ENCODE peak calls at places on chromosomes 16 and 17, in ten cellular contexts. One of them, this sample, is unnamed.

GRCh38 chr17:75551276-75551675 is 25.8 kb downstream of the LLGL2 start:
- DNase-seq in GF-D8: no peak
- DNase-seq in posterior vena cava: no peak
- DNase-seq in GM04504: no peak
- DNase-seq in MG63: no peak
- DNase-seq in DMS153: no peak
- DNase-seq in iris pigment epithelial cell: no peak
- DNase-seq in cardiac septum: no peak
- DNase-seq in astrocyte of the cerebellum: no peak
- DNase-seq in dermis microvascular lymphatic vessel endothelial cell: no peak
- DNase-seq in this sample: no peak

GRCh38 chr16:79312502-79312901 is 288.0 kb downstream of the MAF start:
- DNase-seq in GF-D8: no peak
- DNase-seq in posterior vena cava: no peak
- DNase-seq in GM04504: no peak
- DNase-seq in MG63: no peak
- DNase-seq in DMS153: no peak
- DNase-seq in iris pigment epithelial cell: no peak
- DNase-seq in cardiac septum: no peak
- DNase-seq in astrocyte of the cerebellum: no peak
- DNase-seq in dermis microvascular lymphatic vessel endothelial cell: no peak
- DNase-seq in this sample: no peak

GRCh38 chr17:29931253-29931932 is 1.4 kb upstream of the SSH2 start:
- DNase-seq in GF-D8: peak
- DNase-seq in posterior vena cava: peak
- DNase-seq in GM04504: peak
- DNase-seq in MG63: peak
- DNase-seq in DMS153: peak
- DNase-seq in iris pigment epithelial cell: peak
- DNase-seq in cardiac septum: no peak
- DNase-seq in astrocyte of the cerebellum: peak
- DNase-seq in dermis microvascular lymphatic vessel endothelial cell: peak
- DNase-seq in this sample: peak

GRCh38 chr17:49388290-49388640 is 26.2 kb upstream of the ZNF652 start:
- DNase-seq in GF-D8: peak
- DNase-seq in posterior vena cava: no peak
- DNase-seq in GM04504: no peak
- DNase-seq in MG63: no peak
- DNase-seq in DMS153: no peak
- DNase-seq in iris pigment epithelial cell: no peak
- DNase-seq in cardiac septum: no peak
- DNase-seq in astrocyte of the cerebellum: no peak
- DNase-seq in dermis microvascular lymphatic vessel endothelial cell: no peak
- DNase-seq in this sample: no peak

GRCh38 chr16:85037050-85037410 is 9.4 kb downstream of the KIAA0513 start:
- DNase-seq in GF-D8: no peak
- DNase-seq in posterior vena cava: no peak
- DNase-seq in GM04504: no peak
- DNase-seq in MG63: peak
- DNase-seq in DMS153: no peak
- DNase-seq in iris pigment epithelial cell: peak
- DNase-seq in cardiac septum: no peak
- DNase-seq in astrocyte of the cerebellum: peak
- DNase-seq in dermis microvascular lymphatic vessel endothelial cell: peak
- DNase-seq in this sample: peak

GRCh38 chr17:80849119-80849518 is 142.5 kb upstream of the CHMP6 start:
- DNase-seq in GF-D8: no peak
- DNase-seq in posterior vena cava: no peak
- DNase-seq in GM04504: no peak
- DNase-seq in MG63: no peak
- DNase-seq in DMS153: no peak
- DNase-seq in iris pigment epithelial cell: no peak
- DNase-seq in cardiac septum: no peak
- DNase-seq in astrocyte of the cerebellum: no peak
- DNase-seq in dermis microvascular lymphatic vessel endothelial cell: no peak
- DNase-seq in this sample: no peak

GRCh38 chr16:27759947-27760844 is 210.3 kb downstream of the KATNIP start:
- DNase-seq in GF-D8: peak
- DNase-seq in posterior vena cava: no peak
- DNase-seq in GM04504: no peak
- DNase-seq in MG63: no peak
- DNase-seq in DMS153: no peak
- DNase-seq in iris pigment epithelial cell: no peak
- DNase-seq in cardiac septum: no peak
- DNase-seq in astrocyte of the cerebellum: no peak
- DNase-seq in dermis microvascular lymphatic vessel endothelial cell: peak
- DNase-seq in this sample: no peak

GRCh38 chr17:66149562-66149961 is 42.4 kb downstream of the CEP112 start:
- DNase-seq in GF-D8: no peak
- DNase-seq in posterior vena cava: no peak
- DNase-seq in GM04504: no peak
- DNase-seq in MG63: no peak
- DNase-seq in DMS153: no peak
- DNase-seq in iris pigment epithelial cell: no peak
- DNase-seq in cardiac septum: no peak
- DNase-seq in astrocyte of the cerebellum: no peak
- DNase-seq in dermis microvascular lymphatic vessel endothelial cell: no peak
- DNase-seq in this sample: no peak

GRCh38 chr16:74501484-74502479 is 80.5 kb upstream of the CLEC18B start:
- DNase-seq in GF-D8: no peak
- DNase-seq in posterior vena cava: no peak
- DNase-seq in GM04504: no peak
- DNase-seq in MG63: no peak
- DNase-seq in DMS153: no peak
- DNase-seq in iris pigment epithelial cell: no peak
- DNase-seq in cardiac septum: no peak
- DNase-seq in astrocyte of the cerebellum: peak
- DNase-seq in dermis microvascular lymphatic vessel endothelial cell: no peak
- DNase-seq in this sample: peak

GRCh38 chr17:78723001-78723796 is 58.9 kb downstream of the CYTH1 start:
- DNase-seq in GF-D8: no peak
- DNase-seq in posterior vena cava: no peak
- DNase-seq in GM04504: no peak
- DNase-seq in MG63: no peak
- DNase-seq in DMS153: peak
- DNase-seq in iris pigment epithelial cell: no peak
- DNase-seq in cardiac septum: no peak
- DNase-seq in astrocyte of the cerebellum: no peak
- DNase-seq in dermis microvascular lymphatic vessel endothelial cell: no peak
- DNase-seq in this sample: peak

GRCh38 chr16:78215222-78215621 is 115.8 kb downstream of the WWOX start:
- DNase-seq in GF-D8: no peak
- DNase-seq in posterior vena cava: no peak
- DNase-seq in GM04504: no peak
- DNase-seq in MG63: no peak
- DNase-seq in DMS153: no peak
- DNase-seq in iris pigment epithelial cell: no peak
- DNase-seq in cardiac septum: no peak
- DNase-seq in astrocyte of the cerebellum: no peak
- DNase-seq in dermis microvascular lymphatic vessel endothelial cell: no peak
- DNase-seq in this sample: no peak

GRCh38 chr17:64471440-64471839 is 22.5 kb downstream of the MILR1 start:
- DNase-seq in GF-D8: no peak
- DNase-seq in posterior vena cava: no peak
- DNase-seq in GM04504: no peak
- DNase-seq in MG63: no peak
- DNase-seq in DMS153: no peak
- DNase-seq in iris pigment epithelial cell: no peak
- DNase-seq in cardiac septum: no peak
- DNase-seq in astrocyte of the cerebellum: no peak
- DNase-seq in dermis microvascular lymphatic vessel endothelial cell: no peak
- DNase-seq in this sample: no peak

GRCh38 chr16:89970011-89970410 is 21.5 kb downstream of the DEF8 start:
- DNase-seq in GF-D8: peak
- DNase-seq in posterior vena cava: no peak
- DNase-seq in GM04504: no peak
- DNase-seq in MG63: no peak
- DNase-seq in DMS153: no peak
- DNase-seq in iris pigment epithelial cell: no peak
- DNase-seq in cardiac septum: no peak
- DNase-seq in astrocyte of the cerebellum: no peak
- DNase-seq in dermis microvascular lymphatic vessel endothelial cell: no peak
- DNase-seq in this sample: no peak

GRCh38 chr17:80717661-80718060 is 173.0 kb downstream of the RPTOR start:
- DNase-seq in GF-D8: no peak
- DNase-seq in posterior vena cava: no peak
- DNase-seq in GM04504: no peak
- DNase-seq in MG63: no peak
- DNase-seq in DMS153: no peak
- DNase-seq in iris pigment epithelial cell: no peak
- DNase-seq in cardiac septum: no peak
- DNase-seq in astrocyte of the cerebellum: no peak
- DNase-seq in dermis microvascular lymphatic vessel endothelial cell: no peak
- DNase-seq in this sample: no peak

GRCh38 chr17:36885161-36885735 is 52.0 kb upstream of the LHX1 start:
- DNase-seq in GF-D8: no peak
- DNase-seq in posterior vena cava: no peak
- DNase-seq in GM04504: no peak
- DNase-seq in MG63: no peak
- DNase-seq in DMS153: no peak
- DNase-seq in iris pigment epithelial cell: no peak
- DNase-seq in cardiac septum: no peak
- DNase-seq in astrocyte of the cerebellum: no peak
- DNase-seq in dermis microvascular lymphatic vessel endothelial cell: no peak
- DNase-seq in this sample: no peak